ENCODE peak calls at places on chromosome 14, in seven cellular contexts. One of them, this sample, is unnamed.

GRCh38 chr14:90424075-90424474 is 27.2 kb downstream of the CALM1 start:
- DNase-seq in HEK293T: no peak
- DNase-seq in hepatic stellate cell: no peak
- DNase-seq in neuronal stem cell: no peak
- DNase-seq in HFFc6: no peak
- DNase-seq in GM13977: no peak
- DNase-seq in AG09309: no peak
- DNase-seq in this sample: no peak

GRCh38 chr14:27243360-27243759 is 645.5 kb upstream of the NOVA1 start:
- DNase-seq in HEK293T: no peak
- DNase-seq in hepatic stellate cell: no peak
- DNase-seq in GM13977: no peak
- DNase-seq in HFFc6: no peak
- DNase-seq in AG09309: no peak
- DNase-seq in neuronal stem cell: no peak
- DNase-seq in this sample: no peak

GRCh38 chr14:92505826-92506225 is 7.8 kb upstream of the RIN3 start:
- DNase-seq in HFFc6: no peak
- DNase-seq in HEK293T: no peak
- DNase-seq in AG09309: no peak
- DNase-seq in hepatic stellate cell: no peak
- DNase-seq in GM13977: no peak
- DNase-seq in neuronal stem cell: no peak
- DNase-seq in this sample: no peak

GRCh38 chr14:62532186-62532585 is 513.1 kb downstream of the KCNH5 start:
- DNase-seq in GM13977: no peak
- DNase-seq in neuronal stem cell: no peak
- DNase-seq in HEK293T: no peak
- DNase-seq in HFFc6: no peak
- DNase-seq in hepatic stellate cell: no peak
- DNase-seq in AG09309: no peak
- DNase-seq in this sample: no peak

GRCh38 chr14:91244501-91244901 is at the start of gene GPR68:
- DNase-seq in AG09309: peak
- DNase-seq in hepatic stellate cell: peak
- DNase-seq in HFFc6: peak
- DNase-seq in GM13977: no peak
- DNase-seq in HEK293T: no peak
- DNase-seq in neuronal stem cell: no peak
- DNase-seq in this sample: no peak

GRCh38 chr14:99177876-99178630 is 93.9 kb downstream of the BCL11B start:
- DNase-seq in neuronal stem cell: no peak
- DNase-seq in HEK293T: no peak
- DNase-seq in GM13977: no peak
- DNase-seq in AG09309: no peak
- DNase-seq in hepatic stellate cell: no peak
- DNase-seq in HFFc6: no peak
- DNase-seq in this sample: no peak

GRCh38 chr14:104870368-104871144 is 5.5 kb downstream of the CEP170B start:
- DNase-seq in neuronal stem cell: no peak
- DNase-seq in HFFc6: no peak
- DNase-seq in hepatic stellate cell: no peak
- DNase-seq in AG09309: no peak
- DNase-seq in HEK293T: peak
- DNase-seq in GM13977: no peak
- DNase-seq in this sample: no peak

GRCh38 chr14:68669101-68669500 is 123.8 kb downstream of the ZFP36L1 start:
- DNase-seq in hepatic stellate cell: no peak
- DNase-seq in HFFc6: no peak
- DNase-seq in AG09309: no peak
- DNase-seq in GM13977: no peak
- DNase-seq in neuronal stem cell: no peak
- DNase-seq in HEK293T: no peak
- DNase-seq in this sample: peak

GRCh38 chr14:46074061-46074460 is 577.5 kb downstream of the RPL10L start:
- DNase-seq in neuronal stem cell: no peak
- DNase-seq in HEK293T: no peak
- DNase-seq in HFFc6: no peak
- DNase-seq in hepatic stellate cell: no peak
- DNase-seq in AG09309: no peak
- DNase-seq in GM13977: no peak
- DNase-seq in this sample: no peak

GRCh38 chr14:96181188-96181762 is 23.4 kb upstream of the BDKRB2 start:
- DNase-seq in neuronal stem cell: no peak
- DNase-seq in HEK293T: no peak
- DNase-seq in HFFc6: no peak
- DNase-seq in hepatic stellate cell: no peak
- DNase-seq in GM13977: no peak
- DNase-seq in AG09309: no peak
- DNase-seq in this sample: no peak

GRCh38 chr14:79090781-79091180 is 920.6 kb downstream of the NRXN3 start:
- DNase-seq in GM13977: no peak
- DNase-seq in neuronal stem cell: no peak
- DNase-seq in hepatic stellate cell: no peak
- DNase-seq in HFFc6: no peak
- DNase-seq in HEK293T: no peak
- DNase-seq in AG09309: no peak
- DNase-seq in this sample: no peak

GRCh38 chr14:96165493-96166474 is 38.9 kb upstream of the BDKRB2 start:
- DNase-seq in HEK293T: no peak
- DNase-seq in HFFc6: no peak
- DNase-seq in hepatic stellate cell: no peak
- DNase-seq in GM13977: no peak
- DNase-seq in AG09309: no peak
- DNase-seq in neuronal stem cell: no peak
- DNase-seq in this sample: peak

GRCh38 chr14:104851896-104852663 is 13.0 kb upstream of the CEP170B start:
- DNase-seq in AG09309: no peak
- DNase-seq in GM13977: no peak
- DNase-seq in HFFc6: peak
- DNase-seq in HEK293T: peak
- DNase-seq in neuronal stem cell: no peak
- DNase-seq in hepatic stellate cell: peak
- DNase-seq in this sample: peak

GRCh38 chr14:54257424-54257823 is 139.4 kb upstream of the CDKN3 start:
- DNase-seq in hepatic stellate cell: no peak
- DNase-seq in HEK293T: no peak
- DNase-seq in HFFc6: no peak
- DNase-seq in neuronal stem cell: peak
- DNase-seq in AG09309: no peak
- DNase-seq in GM13977: no peak
- DNase-seq in this sample: no peak

GRCh38 chr14:24741871-24742270 is 107.9 kb upstream of the GZMB start:
- DNase-seq in HEK293T: no peak
- DNase-seq in AG09309: peak
- DNase-seq in HFFc6: peak
- DNase-seq in GM13977: no peak
- DNase-seq in hepatic stellate cell: no peak
- DNase-seq in neuronal stem cell: no peak
- DNase-seq in this sample: no peak

GRCh38 chr14:103656031-103656757 is 27.2 kb downstream of the KLC1 start:
- DNase-seq in neuronal stem cell: no peak
- DNase-seq in hepatic stellate cell: no peak
- DNase-seq in HEK293T: no peak
- DNase-seq in GM13977: no peak
- DNase-seq in HFFc6: no peak
- DNase-seq in AG09309: no peak
- DNase-seq in this sample: no peak

GRCh38 chr14:66514206-66514605 is 6.3 kb downstream of the GPHN start:
- DNase-seq in hepatic stellate cell: no peak
- DNase-seq in AG09309: peak
- DNase-seq in HFFc6: no peak
- DNase-seq in neuronal stem cell: no peak
- DNase-seq in HEK293T: no peak
- DNase-seq in GM13977: no peak
- DNase-seq in this sample: no peak

GRCh38 chr14:98297567-98297966 is 974.4 kb downstream of the BCL11B start:
- DNase-seq in GM13977: no peak
- DNase-seq in HFFc6: no peak
- DNase-seq in hepatic stellate cell: no peak
- DNase-seq in AG09309: no peak
- DNase-seq in neuronal stem cell: no peak
- DNase-seq in HEK293T: no peak
- DNase-seq in this sample: no peak

GRCh38 chr14:50839696-50840095 is 8.7 kb upstream of the NIN start:
- DNase-seq in HFFc6: no peak
- DNase-seq in neuronal stem cell: no peak
- DNase-seq in GM13977: no peak
- DNase-seq in hepatic stellate cell: no peak
- DNase-seq in AG09309: no peak
- DNase-seq in HEK293T: no peak
- DNase-seq in this sample: no peak

GRCh38 chr14:103084021-103084919 is at the start of gene LBHD2:
- DNase-seq in AG09309: no peak
- DNase-seq in HEK293T: no peak
- DNase-seq in hepatic stellate cell: no peak
- DNase-seq in HFFc6: no peak
- DNase-seq in GM13977: no peak
- DNase-seq in neuronal stem cell: no peak
- DNase-seq in this sample: no peak

GRCh38 chr14:100854435-100854834 is 28.5 kb downstream of the MEG3 start:
- DNase-seq in HEK293T: no peak
- DNase-seq in HFFc6: no peak
- DNase-seq in GM13977: no peak
- DNase-seq in neuronal stem cell: no peak
- DNase-seq in hepatic stellate cell: no peak
- DNase-seq in AG09309: no peak
- DNase-seq in this sample: no peak

GRCh38 chr14:39102265-39102968 is 618 bp downstream of the SEC23A start:
- DNase-seq in HFFc6: peak
- DNase-seq in AG09309: no peak
- DNase-seq in hepatic stellate cell: peak
- DNase-seq in GM13977: peak
- DNase-seq in neuronal stem cell: no peak
- DNase-seq in HEK293T: peak
- DNase-seq in this sample: no peak

GRCh38 chr14:65243766-65244442 is 141.6 kb upstream of the MAX start:
- DNase-seq in HEK293T: no peak
- DNase-seq in neuronal stem cell: no peak
- DNase-seq in GM13977: no peak
- DNase-seq in AG09309: no peak
- DNase-seq in hepatic stellate cell: no peak
- DNase-seq in HFFc6: peak
- DNase-seq in this sample: no peak

GRCh38 chr14:103894034-103894722 is 34.1 kb upstream of the TDRD9 start:
- DNase-seq in HFFc6: no peak
- DNase-seq in AG09309: no peak
- DNase-seq in GM13977: no peak
- DNase-seq in neuronal stem cell: no peak
- DNase-seq in hepatic stellate cell: no peak
- DNase-seq in HEK293T: no peak
- DNase-seq in this sample: peak

GRCh38 chr14:70890842-70891442 is 16.3 kb upstream of the PCNX1 start:
- DNase-seq in HEK293T: no peak
- DNase-seq in GM13977: no peak
- DNase-seq in AG09309: no peak
- DNase-seq in hepatic stellate cell: no peak
- DNase-seq in HFFc6: no peak
- DNase-seq in neuronal stem cell: no peak
- DNase-seq in this sample: no peak

GRCh38 chr14:60643443-60644402 is 5.6 kb downstream of the SIX1 start:
- DNase-seq in HFFc6: no peak
- DNase-seq in neuronal stem cell: peak
- DNase-seq in HEK293T: no peak
- DNase-seq in AG09309: peak
- DNase-seq in hepatic stellate cell: no peak
- DNase-seq in GM13977: no peak
- DNase-seq in this sample: no peak

GRCh38 chr14:90137807-90138206 is 76.0 kb downstream of the KCNK13 start:
- DNase-seq in GM13977: no peak
- DNase-seq in HFFc6: peak
- DNase-seq in neuronal stem cell: no peak
- DNase-seq in hepatic stellate cell: peak
- DNase-seq in HEK293T: no peak
- DNase-seq in AG09309: no peak
- DNase-seq in this sample: no peak

GRCh38 chr14:42214981-42215491 is 608.4 kb downstream of the LRFN5 start:
- DNase-seq in GM13977: no peak
- DNase-seq in HEK293T: no peak
- DNase-seq in hepatic stellate cell: peak
- DNase-seq in neuronal stem cell: peak
- DNase-seq in AG09309: peak
- DNase-seq in HFFc6: peak
- DNase-seq in this sample: no peak

GRCh38 chr14:52044791-52045522 is 23.9 kb downstream of the NID2 start:
- DNase-seq in neuronal stem cell: no peak
- DNase-seq in AG09309: peak
- DNase-seq in HEK293T: no peak
- DNase-seq in HFFc6: peak
- DNase-seq in hepatic stellate cell: peak
- DNase-seq in GM13977: no peak
- DNase-seq in this sample: no peak

GRCh38 chr14:78917462-78917861 is 747.3 kb downstream of the NRXN3 start:
- DNase-seq in hepatic stellate cell: no peak
- DNase-seq in GM13977: no peak
- DNase-seq in HEK293T: no peak
- DNase-seq in neuronal stem cell: no peak
- DNase-seq in HFFc6: no peak
- DNase-seq in AG09309: no peak
- DNase-seq in this sample: no peak

GRCh38 chr14:59213368-59214315 is 25.2 kb downstream of the DAAM1 start:
- DNase-seq in HEK293T: peak
- DNase-seq in GM13977: no peak
- DNase-seq in AG09309: no peak
- DNase-seq in neuronal stem cell: no peak
- DNase-seq in HFFc6: no peak
- DNase-seq in hepatic stellate cell: no peak
- DNase-seq in this sample: no peak

GRCh38 chr14:26622611-26623010 is 24.8 kb upstream of the NOVA1 start:
- DNase-seq in AG09309: no peak
- DNase-seq in hepatic stellate cell: no peak
- DNase-seq in GM13977: no peak
- DNase-seq in HEK293T: no peak
- DNase-seq in neuronal stem cell: no peak
- DNase-seq in HFFc6: no peak
- DNase-seq in this sample: no peak

This sample was measured in left lobe of liver.